ENCODE peak calls at places on chromosome 22, in four cellular contexts. P is lower lobe of right lung, R is HFFc6, J is AG08395. Z is an unnamed sample.

GRCh38 chr22:44567846-44568493 is 69.9 kb upstream of the RTL6 start:
- DNase-seq in P (peak), J (no peak), R (peak), Z (no peak)

GRCh38 chr22:50473088-50473487 is 1.7 kb downstream of the SBF1 start:
- DNase-seq in J (no peak), P (no peak), R (no peak), Z (no peak)

GRCh38 chr22:25780673-25781072 is 38.7 kb downstream of the MYO18B start:
- DNase-seq in R (no peak), J (no peak), P (no peak), Z (no peak)

GRCh38 chr22:47629791-47630655 is 867.6 kb downstream of the TBC1D22A start:
- DNase-seq in J (no peak), P (no peak), R (no peak), Z (no peak)

GRCh38 chr22:49243335-49243734 is 584.3 kb downstream of the BRD1 start:
- DNase-seq in R (no peak), P (no peak), J (no peak), Z (no peak)

GRCh38 chr22:47544696-47545095 is 782.2 kb downstream of the TBC1D22A start:
- DNase-seq in P (no peak), R (no peak), J (no peak), Z (no peak)

GRCh38 chr22:47776329-47776728 is 1013.9 kb downstream of the TBC1D22A start:
- DNase-seq in J (no peak), R (no peak), P (no peak), Z (no peak)

GRCh38 chr22:48500481-48501230 is 1327.0 kb downstream of the BRD1 start:
- DNase-seq in P (peak), J (no peak), R (no peak), Z (no peak)

GRCh38 chr22:42939451-42939881 is 75.5 kb downstream of the PACSIN2 start:
- DNase-seq in J (no peak), P (no peak), R (no peak), Z (no peak)

GRCh38 chr22:44685384-44686056 is 16.5 kb upstream of the PRR5 start:
- DNase-seq in P (peak), R (peak), J (peak), Z (peak)

GRCh38 chr22:33654173-33654890 is 265.9 kb downstream of the LARGE1 start:
- DNase-seq in P (no peak), J (no peak), R (no peak), Z (no peak)

GRCh38 chr22:46078241-46079092 is 71.9 kb upstream of the PPARA start:
- DNase-seq in J (peak), P (peak), R (no peak), Z (peak)

GRCh38 chr22:43819691-43820670 is 7.9 kb upstream of the EFCAB6 start:
- DNase-seq in R (no peak), P (no peak), J (no peak), Z (no peak)

GRCh38 chr22:41805639-41806038 is 5.2 kb downstream of the CCDC134 start:
- DNase-seq in P (no peak), R (no peak), J (no peak), Z (no peak)

GRCh38 chr22:50252081-50253045 is 1.3 kb upstream of the HDAC10 start:
- DNase-seq in P (peak), J (peak), R (no peak), Z (peak)

GRCh38 chr22:49780281-49780991 is 47.2 kb downstream of the BRD1 start:
- DNase-seq in J (no peak), P (peak), R (no peak), Z (no peak)

GRCh38 chr22:36252754-36253522 is at the start of gene APOL1:
- DNase-seq in J (peak), R (no peak), P (no peak), Z (peak)